ENCODE peak calls at places on chromosomes 6 and 20, in nine cellular contexts. P is GM23248; Y is tibial nerve; O is H1; J is pancreas; W is A549; Q is CD8-positive, alpha-beta T cell; S is mucosa of descending colon; G is prostate gland. E is an unnamed sample.

GRCh38 chr6:138795809-138796469 is at the start of gene ECT2L:
- DNase-seq in Y (peak; percentile 53), S (peak; percentile 92), G (peak; percentile 15), P (peak; percentile 79), Q (no peak), J (peak; percentile 32), O (peak; percentile 89), W (no peak), E (no peak)

GRCh38 chr6:25017932-25018581 is 82.3 kb upstream of the RIPOR2 start:
- DNase-seq in Q (peak; percentile 74), P (peak; percentile 75), G (peak; percentile 23), J (peak; percentile 36), W (no peak), S (peak; percentile 71), Y (peak; percentile 25), O (peak; percentile 75), E (no peak)

GRCh38 chr6:4210619-4211419 is 75.4 kb upstream of the ECI2 start:
- DNase-seq in P (peak; percentile 78), W (peak; percentile 28), G (peak; percentile 23), J (no peak), S (peak; percentile 65), O (peak; percentile 87), Q (peak; percentile 41), Y (peak; percentile 45), E (no peak)

GRCh38 chr6:154907293-154907692 is 87.8 kb upstream of the TIAM2 start:
- DNase-seq in J (no peak), G (no peak), S (no peak), Y (no peak), O (no peak), W (no peak), Q (no peak), P (no peak), E (no peak)

GRCh38 chr6:43759926-43760798 is 9.8 kb upstream of the VEGFA start:
- DNase-seq in P (no peak), W (no peak), G (no peak), O (no peak), S (no peak), J (no peak), Q (no peak), Y (no peak), E (no peak)

GRCh38 chr20:373171-373890 is 7.2 kb upstream of the TRIB3 start:
- DNase-seq in Y (no peak), S (no peak), P (peak; percentile 83), J (peak; percentile 25), W (peak; percentile 90), Q (no peak), O (no peak), G (no peak), E (no peak)

GRCh38 chr6:33199687-33200233 is 705 bp downstream of the RXRB start:
- DNase-seq in J (peak; percentile 78), W (peak; percentile 53), O (no peak), S (peak; percentile 88), G (no peak), P (peak; percentile 76), Y (no peak), Q (peak; percentile 59), E (no peak)

GRCh38 chr6:19873031-19873430 is 35.9 kb downstream of the ID4 start:
- DNase-seq in P (peak; percentile 8), G (no peak), W (no peak), Q (no peak), J (no peak), S (no peak), O (no peak), Y (no peak), E (no peak)

GRCh38 chr6:158374020-158374419 is 61.8 kb downstream of the TULP4 start:
- DNase-seq in Y (no peak), Q (no peak), J (no peak), G (no peak), S (no peak), O (no peak), W (no peak), P (no peak), E (no peak)

GRCh38 chr6:69265090-69265489 is 531.7 kb downstream of the LMBRD1 start:
- DNase-seq in O (no peak), J (no peak), Q (no peak), S (no peak), G (no peak), P (no peak), Y (no peak), W (no peak), E (no peak)
- H3K4me1 ChIP-seq in O (no peaks in the 10 kb centered on the region), J (no peaks in the 10 kb centered on the region), Q (no peaks in the 10 kb centered on the region), S (no peaks in the 10 kb centered on the region), G (no peaks in the 10 kb centered on the region), P (no peaks in the 10 kb centered on the region), Y (no peaks in the 10 kb centered on the region), W (no peaks in the 10 kb centered on the region), E (no peaks in the 10 kb centered on the region)

DNA sequence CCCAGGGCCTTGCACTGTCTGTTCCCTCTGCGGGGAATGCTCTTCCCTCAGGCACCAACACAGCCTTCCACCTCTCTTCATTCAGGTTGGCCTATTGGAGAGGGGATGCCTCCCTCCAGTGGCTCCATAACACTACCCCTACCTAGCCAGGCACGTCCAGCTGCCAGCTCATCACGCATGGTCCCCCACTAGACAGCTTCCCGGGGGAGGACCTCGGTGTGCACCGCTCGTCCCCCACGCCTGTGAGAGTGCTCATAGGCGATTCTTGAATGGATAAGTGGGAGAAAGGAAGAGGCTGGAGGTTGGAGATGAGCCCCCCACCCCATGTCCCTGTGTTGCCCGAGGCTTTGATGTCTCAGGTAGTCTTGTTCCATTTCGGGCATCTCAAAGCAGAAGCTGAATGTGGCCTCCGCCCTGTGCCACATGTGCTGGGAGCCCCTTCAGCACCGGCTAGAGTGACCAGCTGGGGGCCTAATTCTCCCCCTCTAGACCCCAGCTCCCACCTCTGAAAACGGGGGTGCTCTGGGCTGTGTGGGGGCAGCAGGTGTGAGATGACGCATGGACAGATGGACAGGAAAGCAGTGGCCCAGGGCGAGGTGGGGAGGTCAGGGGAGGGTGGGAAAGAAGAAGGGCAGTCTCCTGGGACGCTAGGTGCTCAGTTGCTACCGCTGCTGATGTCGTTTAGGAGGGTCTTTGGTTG is 333.0 kb downstream of the TAF4 start:
- DNase-seq in Y (no peak), O (no peak), S (no peak), G (no peak), J (no peak), Q (no peak), W (no peak), P (no peak), E (no peak)
- H3K9me3 ChIP-seq in Y (no peaks in the 10 kb centered on the region), O (no peaks in the 10 kb centered on the region), S (no peaks in the 10 kb centered on the region), G (no peaks in the 10 kb centered on the region), J (no peaks in the 10 kb centered on the region), Q (no peaks in the 10 kb centered on the region), W (no peaks in the 10 kb centered on the region), P (no peaks in the 10 kb centered on the region), E (no peaks in the 10 kb centered on the region)

DNA sequence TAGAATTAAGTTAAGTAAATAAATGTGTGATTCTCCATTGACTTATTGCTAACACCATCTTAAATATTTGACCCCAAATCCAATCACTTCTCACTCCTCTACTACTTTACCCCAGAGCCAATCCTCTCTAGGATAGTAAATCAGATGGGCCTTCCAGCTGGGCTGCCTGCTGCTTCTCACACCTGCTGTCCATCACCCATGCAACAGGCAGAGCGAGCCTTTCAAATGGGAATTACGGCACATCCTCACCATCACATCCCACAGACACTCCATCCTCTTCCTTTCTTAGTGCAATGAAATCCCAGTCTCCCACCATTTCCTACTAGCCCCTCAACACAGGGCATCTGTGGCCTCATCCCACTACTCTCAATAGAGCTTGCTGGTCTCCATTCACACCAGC is 34.0 kb downstream of the HLA-F start:
- DNase-seq in Q (no peak), S (no peak), O (no peak), J (no peak), P (no peak), G (no peak), Y (no peak), W (no peak), E (no peak)
- H3K4me1 ChIP-seq in Q (peaks cover 4% of the 10 kb centered on the region), S (peaks cover under 1% of the 10 kb centered on the region), O (peaks cover 27% of the 10 kb centered on the region), J (no peaks in the 10 kb centered on the region), P (peaks cover 6% of the 10 kb centered on the region), G (no peaks in the 10 kb centered on the region), Y (peaks cover 5% of the 10 kb centered on the region), W (peaks cover 3% of the 10 kb centered on the region), E (no peaks in the 10 kb centered on the region)

DNA sequence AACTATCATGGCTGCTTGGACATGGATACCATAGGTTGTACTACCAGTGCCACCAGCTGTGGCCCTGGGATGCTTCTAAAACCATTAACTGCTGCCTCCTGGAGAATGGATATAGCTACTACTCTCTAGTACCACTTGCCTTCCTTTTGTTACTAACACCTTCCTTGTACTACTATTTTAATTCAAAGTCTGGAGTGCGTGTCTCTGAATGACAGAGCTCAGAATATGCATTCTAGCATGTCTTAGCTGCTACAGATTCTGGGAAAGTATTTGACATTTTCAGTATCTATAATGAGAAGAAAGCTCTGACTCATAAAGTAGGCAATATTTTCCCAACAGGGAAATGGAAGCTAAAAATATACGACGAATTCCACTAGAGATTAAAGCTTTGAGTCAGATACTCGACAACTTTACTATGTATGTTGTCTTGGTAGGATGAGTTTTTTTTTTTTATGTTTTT is 112.3 kb downstream of the PFDN4 start:
- DNase-seq in Q (no peak), J (no peak), S (no peak), Y (no peak), W (no peak), G (no peak), O (no peak), P (peak; percentile 25), E (no peak)
- H3K9me3 ChIP-seq in Q (no peaks in the 10 kb centered on the region), J (no peaks in the 10 kb centered on the region), S (no peaks in the 10 kb centered on the region), Y (no peaks in the 10 kb centered on the region), W (no peaks in the 10 kb centered on the region), G (no peaks in the 10 kb centered on the region), O (no peaks in the 10 kb centered on the region), P (no peaks in the 10 kb centered on the region), E (no peaks in the 10 kb centered on the region)

GRCh38 chr6:53529324-53530036 is 15.4 kb downstream of the GCLC start:
- DNase-seq in Q (no peak), J (no peak), O (no peak), Y (no peak), P (peak; percentile 45), W (no peak), G (no peak), S (no peak), E (no peak)
- H3K4me1 ChIP-seq in Q (no peaks in the 10 kb centered on the region), J (peaks cover 13% of the 10 kb centered on the region), O (peaks cover 43% of the 10 kb centered on the region), Y (peaks cover 68% of the 10 kb centered on the region), P (peaks cover 27% of the 10 kb centered on the region), W (peaks cover 99% of the 10 kb centered on the region), G (peaks cover 5% of the 10 kb centered on the region), S (peaks cover 15% of the 10 kb centered on the region), E (peaks cover 84% of the 10 kb centered on the region)

GRCh38 chr20:55135923-55136322 is 660.5 kb downstream of the DOK5 start:
- DNase-seq in G (peak; percentile 71), W (no peak), J (no peak), O (no peak), Y (no peak), Q (no peak), S (no peak), P (no peak), E (no peak)

GRCh38 chr20:55132523-55132922 is 657.1 kb downstream of the DOK5 start:
- DNase-seq in W (no peak), Q (no peak), P (no peak), S (no peak), G (no peak), Y (no peak), O (no peak), J (no peak), E (no peak)
- H3K9me3 ChIP-seq in W (no peaks in the 10 kb centered on the region), Q (no peaks in the 10 kb centered on the region), P (no peaks in the 10 kb centered on the region), S (no peaks in the 10 kb centered on the region), G (no peaks in the 10 kb centered on the region), Y (no peaks in the 10 kb centered on the region), O (no peaks in the 10 kb centered on the region), J (no peaks in the 10 kb centered on the region), E (no peaks in the 10 kb centered on the region)